ENCODE peak calls at places on chromosomes 2 and 18, in eight cellular contexts. F, N, R, Y, O, H, V and E are unnamed samples.

GRCh38 chr2:11073251-11073650 is 82.0 kb upstream of the SLC66A3 start:
- DNase-seq in F (no peak), N (no peak), R (peak), Y (no peak), O (no peak), H (no peak), V (no peak), E (no peak)

GRCh38 chr2:191714925-191715324 is 37.0 kb downstream of the NABP1 start:
- DNase-seq in F (no peak), N (no peak), R (no peak), Y (no peak), O (no peak), H (no peak), V (no peak), E (no peak)

GRCh38 chr2:188598551-188598950 is 306.9 kb downstream of the GULP1 start:
- DNase-seq in F (no peak), N (peak), R (no peak), Y (no peak), O (peak), H (no peak), V (no peak), E (no peak)

GRCh38 chr18:74623047-74623816 is 25.6 kb downstream of the ZNF407 start:
- DNase-seq in F (no peak), N (no peak), R (no peak), Y (peak), O (no peak), H (no peak), V (no peak), E (no peak)

GRCh38 chr18:46332956-46333355 is 228.8 kb downstream of the HAUS1 start:
- DNase-seq in F (no peak), N (no peak), R (no peak), Y (no peak), O (no peak), H (no peak), V (no peak), E (no peak)

GRCh38 chr2:23772684-23773083 is 154.2 kb downstream of the ATAD2B start:
- DNase-seq in F (no peak), N (no peak), R (no peak), Y (no peak), O (no peak), H (no peak), V (no peak), E (no peak)

GRCh38 chr2:209476367-209477191 is 52.7 kb downstream of the MAP2 start:
- DNase-seq in F (no peak), N (peak), R (no peak), Y (no peak), O (no peak), H (peak), V (no peak), E (peak)

GRCh38 chr18:30094556-30094955 is 948.0 kb downstream of the DSC3 start:
- DNase-seq in F (no peak), N (peak), R (no peak), Y (no peak), O (no peak), H (no peak), V (no peak), E (no peak)

GRCh38 chr2:62114564-62114963 is 81.4 kb upstream of the B3GNT2 start:
- DNase-seq in F (no peak), N (no peak), R (no peak), Y (no peak), O (no peak), H (no peak), V (no peak), E (no peak)

GRCh38 chr2:114729025-114729424 is 286.6 kb downstream of the DPP10 start:
- DNase-seq in F (no peak), N (no peak), R (no peak), Y (no peak), O (no peak), H (no peak), V (no peak), E (no peak)

GRCh38 chr18:8478166-8478967 is 130.9 kb upstream of the RAB12 start:
- DNase-seq in F (peak), N (peak), R (peak), Y (peak), O (no peak), H (peak), V (peak), E (no peak)

GRCh38 chr2:2333076-2333475 is 2.0 kb upstream of the MYT1L start:
- DNase-seq in F (no peak), N (no peak), R (no peak), Y (no peak), O (no peak), H (no peak), V (no peak), E (no peak)

GRCh38 chr18:37565138-37565984 is at the start of gene CELF4:
- DNase-seq in F (no peak), N (no peak), R (peak), Y (no peak), O (no peak), H (no peak), V (no peak), E (no peak)

GRCh38 chr2:240960309-240960962 is 38.0 kb upstream of the SNED1 start:
- DNase-seq in F (no peak), N (no peak), R (peak), Y (no peak), O (no peak), H (no peak), V (peak), E (peak)

GRCh38 chr2:133652407-133652806 is 84.1 kb upstream of the NCKAP5 start:
- DNase-seq in F (no peak), N (peak), R (peak), Y (no peak), O (no peak), H (no peak), V (no peak), E (no peak)

GRCh38 chr2:210252699-210253606 is 27.7 kb upstream of the ACADL start:
- DNase-seq in F (no peak), N (no peak), R (no peak), Y (no peak), O (no peak), H (no peak), V (no peak), E (no peak)

GRCh38 chr2:42369551-42370229 is 8.7 kb upstream of the COX7A2L start:
- DNase-seq in F (no peak), N (no peak), R (no peak), Y (no peak), O (no peak), H (no peak), V (no peak), E (no peak)

GRCh38 chr2:183935005-183935404 is 663.3 kb upstream of the ZNF804A start:
- DNase-seq in F (no peak), N (no peak), R (no peak), Y (no peak), O (no peak), H (no peak), V (no peak), E (no peak)

GRCh38 chr2:33196700-33197099 is 249.9 kb downstream of the LTBP1 start:
- DNase-seq in F (no peak), N (no peak), R (no peak), Y (no peak), O (no peak), H (no peak), V (no peak), E (no peak)

GRCh38 chr2:183244300-183244849 is 120.1 kb downstream of the NUP35 start:
- DNase-seq in F (no peak), N (no peak), R (no peak), Y (no peak), O (no peak), H (no peak), V (no peak), E (no peak)

GRCh38 chr2:73970850-73971471 is 13.7 kb upstream of the TET3 start:
- DNase-seq in F (no peak), N (no peak), R (peak), Y (peak), O (no peak), H (no peak), V (peak), E (no peak)

GRCh38 chr2:29361255-29361654 is 246.0 kb downstream of the CLIP4 start:
- DNase-seq in F (no peak), N (peak), R (no peak), Y (no peak), O (no peak), H (no peak), V (no peak), E (no peak)

GRCh38 chr2:73063909-73064875 is 7.3 kb downstream of the SFXN5 start:
- DNase-seq in F (no peak), N (peak), R (peak), Y (no peak), O (no peak), H (no peak), V (no peak), E (peak)

GRCh38 chr2:46569061-46569560 is 89.7 kb downstream of the TMEM247 start:
- DNase-seq in F (no peak), N (peak), R (no peak), Y (no peak), O (no peak), H (no peak), V (peak), E (no peak)

GRCh38 chr2:206518997-206519396 is 75.7 kb downstream of the ADAM23 start:
- DNase-seq in F (no peak), N (no peak), R (no peak), Y (no peak), O (no peak), H (no peak), V (no peak), E (no peak)

GRCh38 chr2:126663184-126663963 is 7.4 kb downstream of the GYPC start:
- DNase-seq in F (no peak), N (no peak), R (no peak), Y (no peak), O (no peak), H (no peak), V (no peak), E (no peak)

GRCh38 chr2:205694256-205694655 is 12.0 kb downstream of the NRP2 start:
- DNase-seq in F (no peak), N (no peak), R (no peak), Y (no peak), O (no peak), H (no peak), V (no peak), E (no peak)

GRCh38 chr18:13611616-13612110 is 114.7 kb downstream of the FAM210A start:
- DNase-seq in F (no peak), N (peak), R (peak), Y (peak), O (no peak), H (no peak), V (peak), E (no peak)

GRCh38 chr2:79717364-79718007 is 204.6 kb downstream of the CTNNA2 start:
- DNase-seq in F (no peak), N (peak), R (peak), Y (no peak), O (peak), H (no peak), V (no peak), E (peak)

GRCh38 chr18:72830109-72830508 is 37.7 kb downstream of the NETO1 start:
- DNase-seq in F (no peak), N (peak), R (peak), Y (no peak), O (no peak), H (peak), V (no peak), E (no peak)

GRCh38 chr2:166074430-166074829 is 53.4 kb downstream of the SCN1A start:
- DNase-seq in F (no peak), N (no peak), R (no peak), Y (no peak), O (no peak), H (no peak), V (no peak), E (no peak)